ENCODE peak calls at places on chromosomes 16 and 17, in seven cellular contexts. I is prostate gland, M is aorta, N is astrocyte, R is psoas muscle, J is hepatocyte, P is H9. O is an unnamed sample.

GRCh38 chr16:71883193-71883848 is 661 bp downstream of the ZNF821 start:
- DNase-seq in J (peak; percentile 72), R (no peak), M (peak; percentile 63), N (no peak), P (peak; percentile 82), I (peak; percentile 29), O (peak; percentile 33)

GRCh38 chr17:30913955-30914354 is 7.8 kb upstream of the ADAP2 start:
- DNase-seq in M (no peak), P (no peak), R (no peak), N (no peak), J (no peak), I (no peak), O (no peak)

GRCh38 chr16:48291303-48291702 is 44.0 kb upstream of the ABCC11 start:
- DNase-seq in N (peak; percentile 34), R (no peak), J (no peak), P (no peak), I (no peak), M (no peak), O (no peak)

GRCh38 chr17:35766903-35767510 is 6.3 kb downstream of the C17orf50 start:
- DNase-seq in I (peak; percentile 28), N (no peak), J (peak; percentile 59), R (no peak), M (no peak), P (no peak), O (no peak)

GRCh38 chr16:50469744-50470301 is 78.4 kb upstream of the NKD1 start:
- DNase-seq in N (no peak), I (no peak), M (no peak), P (no peak), R (no peak), J (no peak), O (no peak)

GRCh38 chr17:62807812-62808575 is at the start of gene MARCHF10:
- DNase-seq in M (no peak), R (no peak), P (peak; percentile 80), N (no peak), I (no peak), J (peak; percentile 69), O (peak; percentile 41)

GRCh38 chr16:84511180-84511800 is 6.8 kb upstream of the MEAK7 start:
- DNase-seq in N (peak; percentile 53), M (peak; percentile 88), P (peak; percentile 84), R (peak; percentile 82), I (peak; percentile 75), J (peak; percentile 88), O (peak; percentile 85)

GRCh38 chr17:82300707-82301270 is 16.6 kb downstream of the CD7 start:
- DNase-seq in R (peak; percentile 76), N (no peak), I (peak; percentile 50), J (peak; percentile 76), P (peak; percentile 83), M (peak; percentile 83), O (peak; percentile 57)

GRCh38 chr16:6428861-6429260 is 903.8 kb upstream of the RBFOX1 start:
- DNase-seq in N (no peak), J (no peak), R (no peak), I (no peak), P (no peak), M (no peak), O (no peak)

GRCh38 chr16:73095885-73096341 is 48.0 kb upstream of the ZFHX3 start:
- DNase-seq in I (no peak), P (no peak), J (peak; percentile 38), N (no peak), M (no peak), R (no peak), O (no peak)

GRCh38 chr16:69501956-69502457 is 63.8 kb upstream of the NFAT5 start:
- DNase-seq in I (no peak), N (no peak), J (peak; percentile 46), M (no peak), P (no peak), R (no peak), O (no peak)

GRCh38 chr17:27919120-27919519 is 26.0 kb upstream of the LYRM9 start:
- DNase-seq in N (no peak), M (no peak), I (no peak), P (no peak), R (no peak), J (no peak), O (no peak)

GRCh38 chr16:81873843-81874752 is 95.0 kb downstream of the PLCG2 start:
- DNase-seq in R (peak; percentile 41), N (peak; percentile 14), I (peak; percentile 14), P (peak; percentile 53), M (peak; percentile 64), J (peak; percentile 66), O (peak; percentile 59)

GRCh38 chr17:17170346-17170976 is 35.7 kb downstream of the PLD6 start:
- DNase-seq in P (no peak), J (no peak), N (peak; percentile 37), I (peak; percentile 41), R (no peak), M (peak; percentile 31), O (peak; percentile 53)
- H3K4me1 ChIP-seq in P (no peaks in the 10 kb centered on the region), J (no peaks in the 10 kb centered on the region), N (no peaks in the 10 kb centered on the region), I (no peaks in the 10 kb centered on the region), R (peaks cover 4% of the 10 kb centered on the region), M (no peaks in the 10 kb centered on the region), O (peaks cover 9% of the 10 kb centered on the region)

GRCh38 chr17:75778861-75779249 is 5.8 kb upstream of the UNK start:
- DNase-seq in P (peak; percentile 75), I (no peak), J (peak; percentile 68), N (no peak), M (no peak), R (no peak), O (no peak)
- H3K4me1 ChIP-seq in P (peaks cover 1% of the 10 kb centered on the region), I (peaks cover 1% of the 10 kb centered on the region), J (peaks cover 9% of the 10 kb centered on the region), N (peaks cover 21% of the 10 kb centered on the region), M (no peaks in the 10 kb centered on the region), R (peaks cover 43% of the 10 kb centered on the region), O (no peaks in the 10 kb centered on the region)

GRCh38 chr17:80260791-80261158 is at the start of gene RNF213:
- DNase-seq in I (peak; percentile 29), N (no peak), M (peak; percentile 70), P (peak; percentile 58), J (peak; percentile 79), R (peak; percentile 60), O (peak; percentile 41)

GRCh38 chr17:80261159-80261894 is 675 bp downstream of the RNF213 start:
- DNase-seq in J (peak; percentile 79), R (peak; percentile 52), P (peak; percentile 95), I (peak; percentile 61), M (peak; percentile 74), N (no peak), O (peak; percentile 51)

GRCh38 chr17:80262775-80263244 is 2.2 kb downstream of the RNF213 start:
- DNase-seq in M (no peak), P (no peak), I (no peak), J (no peak), R (no peak), N (no peak), O (no peak)

GRCh38 chr17:80262291-80262690 is 1.6 kb downstream of the RNF213 start:
- DNase-seq in R (no peak), N (no peak), P (no peak), I (no peak), J (no peak), M (no peak), O (no peak)

GRCh38 chr17:80261895-80262279 is 1.2 kb downstream of the RNF213 start:
- DNase-seq in P (no peak), M (no peak), N (no peak), I (no peak), J (no peak), R (no peak), O (no peak)
- H3K4me1 ChIP-seq in P (peaks cover 10% of the 10 kb centered on the region), M (no peaks in the 10 kb centered on the region), N (peaks cover 7% of the 10 kb centered on the region), I (peaks cover 20% of the 10 kb centered on the region), J (peaks cover 27% of the 10 kb centered on the region), R (peaks cover 29% of the 10 kb centered on the region), O (peaks cover 3% of the 10 kb centered on the region)

GRCh38 chr17:78922876-78923498 is 2.2 kb downstream of the TIMP2 start:
- DNase-seq in N (no peak), J (no peak), P (peak; percentile 35), I (no peak), M (no peak), R (no peak), O (no peak)
- H3K4me1 ChIP-seq in N (peaks cover 41% of the 10 kb centered on the region), J (peaks cover 11% of the 10 kb centered on the region), P (peaks cover 3% of the 10 kb centered on the region), I (peaks cover 6% of the 10 kb centered on the region), M (peaks cover 5% of the 10 kb centered on the region), R (peaks cover 11% of the 10 kb centered on the region), O (peaks cover 10% of the 10 kb centered on the region)

GRCh38 chr16:29908719-29909220 is 8.5 kb downstream of the ASPHD1 start:
- DNase-seq in R (no peak), N (no peak), I (no peak), J (no peak), M (no peak), P (no peak), O (no peak)
- H3K4me1 ChIP-seq in R (no peaks in the 10 kb centered on the region), N (no peaks in the 10 kb centered on the region), I (no peaks in the 10 kb centered on the region), J (no peaks in the 10 kb centered on the region), M (no peaks in the 10 kb centered on the region), P (no peaks in the 10 kb centered on the region), O (no peaks in the 10 kb centered on the region)

GRCh38 chr16:85591381-85591780 is 21.7 kb upstream of the GSE1 start:
- DNase-seq in R (no peak), N (no peak), P (no peak), J (no peak), I (no peak), M (no peak), O (no peak)

GRCh38 chr16:85590506-85590832 is 22.7 kb upstream of the GSE1 start:
- DNase-seq in N (no peak), M (no peak), P (no peak), R (no peak), I (no peak), J (no peak), O (no peak)

GRCh38 chr16:85588562-85589503 is 24.3 kb upstream of the GSE1 start:
- DNase-seq in I (no peak), J (no peak), P (no peak), R (no peak), M (no peak), N (no peak), O (no peak)

GRCh38 chr16:85587763-85588474 is 25.2 kb upstream of the GSE1 start:
- DNase-seq in P (no peak), I (no peak), J (no peak), M (no peak), N (no peak), R (no peak), O (no peak)

DNA sequence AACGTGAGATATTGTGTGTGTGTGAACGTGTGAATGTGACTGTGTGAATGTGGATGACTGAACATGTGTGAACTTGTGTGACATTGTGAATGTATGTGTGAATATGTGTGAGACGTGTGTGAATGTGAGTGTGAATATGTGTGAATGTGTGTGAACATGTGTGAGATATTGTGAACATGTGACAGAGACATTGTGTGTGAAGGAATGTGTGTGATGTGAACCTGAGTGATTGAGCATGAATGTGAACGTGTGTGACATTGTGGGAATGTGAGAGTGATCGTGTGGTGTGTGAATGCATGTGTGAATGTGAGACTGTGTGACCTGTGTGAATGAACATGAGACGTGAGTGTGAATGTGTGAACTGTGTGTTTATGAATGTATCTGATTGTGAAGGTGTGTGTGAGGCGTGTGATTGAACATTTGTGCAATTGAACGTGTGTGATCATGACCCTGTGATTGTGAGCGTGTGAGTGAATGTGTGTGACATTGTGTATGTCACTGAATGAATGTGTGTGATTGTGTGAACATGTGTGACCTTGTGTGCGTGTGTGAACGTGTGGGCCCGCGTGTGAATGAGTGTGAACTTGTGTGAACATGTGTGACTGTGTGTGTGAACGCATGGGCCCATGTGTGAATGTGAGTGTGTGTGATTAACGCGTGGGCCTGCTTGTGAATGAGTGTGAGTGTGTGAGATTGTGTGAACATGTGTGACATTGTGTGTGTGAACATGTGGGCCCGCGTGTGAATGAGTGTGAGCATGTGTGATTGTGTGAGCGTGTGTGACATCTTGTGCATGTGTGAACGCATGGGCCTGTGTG is 23.2 kb upstream of the GSE1 start:
- DNase-seq in P (no peak), N (no peak), J (no peak), I (no peak), M (no peak), R (no peak), O (no peak)
- H3K4me1 ChIP-seq in P (peaks cover 1% of the 10 kb centered on the region), N (peaks cover 8% of the 10 kb centered on the region), J (peaks cover 20% of the 10 kb centered on the region), I (no peaks in the 10 kb centered on the region), M (no peaks in the 10 kb centered on the region), R (peaks cover 18% of the 10 kb centered on the region), O (no peaks in the 10 kb centered on the region)

GRCh38 chr17:74211141-74211928 is 2.0 kb upstream of the TTYH2 start:
- DNase-seq in J (peak; percentile 51), R (no peak), N (peak; percentile 21), P (peak; percentile 82), I (no peak), M (no peak), O (no peak)
- H3K4me1 ChIP-seq in J (peaks cover 38% of the 10 kb centered on the region), R (peaks cover 55% of the 10 kb centered on the region), N (peaks cover 46% of the 10 kb centered on the region), P (peaks cover 8% of the 10 kb centered on the region), I (peaks cover 7% of the 10 kb centered on the region), M (no peaks in the 10 kb centered on the region), O (peaks cover 9% of the 10 kb centered on the region)